ENCODE peak calls at places on chromosomes 6 and 20, in four cellular contexts. X, H, S and K are unnamed samples.

GRCh38 chr20:50304501-50304856 is 113.8 kb downstream of the CEBPB start:
- DNase-seq in X (no peak), H (no peak), S (no peak), K (no peak)

GRCh38 chr6:4941782-4942672 is 61.8 kb downstream of the RPP40 start:
- DNase-seq in X (no peak), H (no peak), S (no peak), K (no peak)

GRCh38 chr20:54082100-54082499 is 11.7 kb upstream of the BCAS1 start:
- DNase-seq in X (no peak), H (no peak), S (no peak), K (no peak)

GRCh38 chr6:33748851-33749250 is 2.1 kb upstream of the IP6K3 start:
- DNase-seq in X (no peak), H (no peak), S (no peak), K (no peak)

GRCh38 chr6:168130168-168130651 is 51.2 kb upstream of the FRMD1 start:
- DNase-seq in X (no peak), H (no peak), S (no peak), K (no peak)

GRCh38 chr20:58449703-58450138 is 60.7 kb downstream of the VAPB start:
- DNase-seq in X (no peak), H (no peak), S (no peak), K (no peak)

GRCh38 chr6:38080349-38080748 is 260.8 kb downstream of the ZFAND3 start:
- DNase-seq in X (no peak), H (no peak), S (no peak), K (no peak)

GRCh38 chr6:72864236-72864635 is 242.4 kb downstream of the KCNQ5 start:
- DNase-seq in X (no peak), H (no peak), S (no peak), K (no peak)

GRCh38 chr6:24960991-24961475 is 25.3 kb upstream of the RIPOR2 start:
- DNase-seq in X (no peak), H (no peak), S (no peak), K (no peak)

GRCh38 chr6:34524989-34525388 is 31.1 kb downstream of the SPDEF start:
- DNase-seq in X (no peak), H (no peak), S (no peak), K (no peak)